ENCODE peak calls at places on chromosomes 16 and 17, in eight cellular contexts. A, V, K, R, Z, P, O and U are unnamed samples.
A peak's percentile ranks its signal among the peaks of the same experiment; 100 is the strongest.

GRCh38 chr17:64270885-64271284 is 7.8 kb upstream of the TEX2 start:
- DNase-seq in Z (no peak), R (no peak), O (no peak), K (no peak), V (no peak), P (no peak), A (no peak), U (no peak)

GRCh38 chr17:46043606-46044005 is 44.6 kb downstream of the STH start:
- DNase-seq in K (no peak), P (no peak), V (no peak), R (no peak), Z (no peak), A (no peak), O (no peak), U (no peak)

GRCh38 chr16:28561557-28562187 is 8.0 kb downstream of the SGF29 start:
- DNase-seq in V (no peak), O (no peak), Z (no peak), A (no peak), P (no peak), R (no peak), K (no peak), U (no peak)

GRCh38 chr16:75131081-75131480 is 14.5 kb upstream of the LDHD start:
- DNase-seq in V (no peak), K (no peak), P (no peak), R (no peak), Z (no peak), A (no peak), O (no peak), U (no peak)

GRCh38 chr17:64056269-64057005 is 36.0 kb upstream of the ICAM2 start:
- DNase-seq in Z (no peak), V (no peak), R (peak; percentile 54), A (no peak), O (no peak), P (peak; percentile 27), K (no peak), U (no peak)

GRCh38 chr16:92431-93339 is 14.7 kb downstream of the MPG start:
- DNase-seq in A (no peak), O (no peak), V (no peak), R (no peak), Z (no peak), K (no peak), P (no peak), U (no peak)

GRCh38 chr16:55663770-55664677 is 8.2 kb downstream of the SLC6A2 start:
- DNase-seq in A (no peak), O (no peak), P (no peak), R (no peak), K (no peak), Z (no peak), V (no peak), U (no peak)

GRCh38 chr17:15364615-15365014 is 23.2 kb upstream of the TEKT3 start:
- DNase-seq in K (no peak), P (no peak), R (no peak), Z (peak; percentile 66), V (no peak), O (no peak), A (peak; percentile 10), U (no peak)

GRCh38 chr17:18981642-18982424 is 22.7 kb downstream of the FAM83G start:
- DNase-seq in O (no peak), R (no peak), V (no peak), Z (no peak), A (peak; percentile 67), P (peak; percentile 92), K (no peak), U (no peak)

DNA sequence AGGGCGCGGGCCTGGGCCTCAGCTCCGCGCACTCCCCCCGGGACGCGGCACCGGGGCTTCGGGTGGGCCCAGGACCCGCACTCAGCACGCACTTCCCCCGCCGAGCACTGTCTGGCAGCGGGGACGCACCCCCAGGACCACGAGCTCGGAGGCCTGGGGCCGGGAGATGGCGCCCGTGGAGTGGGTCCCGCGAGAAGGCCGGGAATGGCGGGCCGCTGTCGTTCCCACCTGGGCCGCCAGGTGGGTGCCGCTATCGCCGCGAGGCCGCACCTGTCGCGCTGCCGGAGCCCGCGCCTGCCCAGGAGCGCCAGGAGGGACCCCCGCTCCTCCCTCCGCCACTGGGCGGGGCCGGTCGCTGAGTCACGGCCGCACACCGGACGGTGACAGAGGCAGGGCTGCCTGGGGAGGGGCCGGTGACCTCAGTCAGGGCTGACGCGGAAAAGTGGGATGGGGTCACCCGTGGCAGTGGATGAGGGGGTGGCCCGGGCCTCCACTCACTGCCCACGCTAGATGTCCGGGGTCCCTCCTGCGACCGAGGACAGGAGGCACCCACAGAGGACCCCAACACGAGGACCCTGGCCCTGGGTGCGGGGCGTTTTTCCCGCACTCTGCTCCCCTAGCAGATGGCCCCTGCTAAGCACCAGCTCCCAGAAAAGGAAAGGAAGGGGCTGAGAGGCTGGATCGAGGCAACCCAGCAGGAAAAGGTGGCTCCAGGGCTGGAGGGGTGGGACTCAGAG is 6.9 kb upstream of the ACTG1 start:
- DNase-seq in V (no peak), R (peak; percentile 69), K (no peak), P (peak; percentile 87), A (no peak), Z (no peak), O (no peak), U (peak; percentile 56)
- TF ChIP-seq CTCF in V (peak; percentile 35), R (peak; percentile 51), K (no peak), P (peak; percentile 66), A (peak; percentile 16), Z (peak; percentile 62), O (peak; percentile 67), U (peak; percentile 37)

GRCh38 chr16:86575754-86576557 is 2.4 kb upstream of the FOXL1 start:
- DNase-seq in K (peak; percentile 88), R (peak; percentile 89), O (peak; percentile 83), P (peak; percentile 60), V (peak; percentile 84), A (peak; percentile 97), Z (peak; percentile 83), U (peak; percentile 94)
- TF ChIP-seq CTCF in K (peak; percentile 80), R (peak; percentile 68), O (peak; percentile 71), P (peak; percentile 36), V (peak; percentile 49), A (peak; percentile 83), Z (peak; percentile 72), U (peak; percentile 45)

DNA sequence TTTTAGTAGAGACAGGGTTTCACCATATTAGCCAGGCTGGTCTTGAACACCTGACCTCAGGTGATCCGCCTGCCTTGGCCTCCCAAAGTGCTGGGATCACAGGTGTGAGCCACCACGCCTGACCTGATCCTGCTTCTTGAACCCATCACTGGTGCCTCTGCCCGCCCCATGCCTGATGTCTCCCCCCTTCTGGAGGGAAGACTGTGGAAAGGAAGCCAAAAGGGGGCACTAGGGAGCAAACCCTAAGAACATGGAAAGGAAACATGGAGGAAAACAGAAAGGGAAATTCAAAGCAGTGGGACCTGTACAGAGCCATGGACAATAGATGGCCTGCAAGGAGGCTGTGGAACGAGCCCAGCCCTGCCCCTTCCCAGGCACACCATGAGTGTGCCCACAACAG is 31.1 kb upstream of the FASN start:
- DNase-seq in V (no peak), R (no peak), O (no peak), A (no peak), P (no peak), K (no peak), Z (no peak), U (no peak)
- TF ChIP-seq CTCF in V (no peak), R (peak; percentile 25), O (no peak), A (peak; percentile 35), P (no peak), K (peak; percentile 32), Z (no peak), U (no peak)

GRCh38 chr17:47735139-47735464 is 2.1 kb downstream of the TBX21 start:
- DNase-seq in Z (no peak), P (no peak), A (no peak), O (no peak), K (no peak), V (no peak), R (no peak), U (no peak)

GRCh38 chr17:47732399-47733046 is 513 bp upstream of the TBX21 start:
- DNase-seq in K (no peak), A (no peak), O (no peak), V (no peak), R (no peak), Z (no peak), P (no peak), U (no peak)

GRCh38 chr17:47731396-47731795 is 1.6 kb upstream of the TBX21 start:
- DNase-seq in O (no peak), P (no peak), A (no peak), R (no peak), V (no peak), K (no peak), Z (no peak), U (no peak)

GRCh38 chr17:47733414-47734288 is 615 bp downstream of the TBX21 start:
- DNase-seq in O (no peak), Z (no peak), K (no peak), P (no peak), R (no peak), V (no peak), A (no peak), U (no peak)

DNA sequence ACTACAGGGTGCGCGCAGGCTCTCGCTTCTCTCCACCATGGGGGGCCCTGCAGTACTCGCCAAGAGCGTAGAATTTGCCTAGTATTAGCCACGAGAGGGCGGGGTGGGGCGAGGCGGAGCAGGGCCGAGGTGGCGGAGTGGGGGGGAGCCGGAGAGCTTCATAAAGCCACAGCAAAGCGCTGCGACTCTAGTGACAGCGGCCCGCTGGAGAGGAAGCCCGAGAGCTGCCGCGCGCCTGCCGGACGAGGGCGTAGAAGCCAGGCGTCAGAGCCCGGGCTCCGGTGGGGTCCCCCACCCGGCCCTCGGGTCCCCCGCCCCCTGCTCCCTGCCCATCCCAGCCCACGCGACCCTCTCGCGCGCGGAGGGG is at the start of gene TBX21:
- DNase-seq in R (peak; percentile 78), Z (no peak), V (peak; percentile 55), K (no peak), A (peak; percentile 14), P (peak; percentile 87), O (peak; percentile 77), U (peak; percentile 89)
- TF ChIP-seq CTCF in R (peak; percentile 33), Z (peak; percentile 46), V (no peak), K (peak; percentile 28), A (peak; percentile 29), P (no peak), O (peak; percentile 43), U (peak; percentile 28)

DNA sequence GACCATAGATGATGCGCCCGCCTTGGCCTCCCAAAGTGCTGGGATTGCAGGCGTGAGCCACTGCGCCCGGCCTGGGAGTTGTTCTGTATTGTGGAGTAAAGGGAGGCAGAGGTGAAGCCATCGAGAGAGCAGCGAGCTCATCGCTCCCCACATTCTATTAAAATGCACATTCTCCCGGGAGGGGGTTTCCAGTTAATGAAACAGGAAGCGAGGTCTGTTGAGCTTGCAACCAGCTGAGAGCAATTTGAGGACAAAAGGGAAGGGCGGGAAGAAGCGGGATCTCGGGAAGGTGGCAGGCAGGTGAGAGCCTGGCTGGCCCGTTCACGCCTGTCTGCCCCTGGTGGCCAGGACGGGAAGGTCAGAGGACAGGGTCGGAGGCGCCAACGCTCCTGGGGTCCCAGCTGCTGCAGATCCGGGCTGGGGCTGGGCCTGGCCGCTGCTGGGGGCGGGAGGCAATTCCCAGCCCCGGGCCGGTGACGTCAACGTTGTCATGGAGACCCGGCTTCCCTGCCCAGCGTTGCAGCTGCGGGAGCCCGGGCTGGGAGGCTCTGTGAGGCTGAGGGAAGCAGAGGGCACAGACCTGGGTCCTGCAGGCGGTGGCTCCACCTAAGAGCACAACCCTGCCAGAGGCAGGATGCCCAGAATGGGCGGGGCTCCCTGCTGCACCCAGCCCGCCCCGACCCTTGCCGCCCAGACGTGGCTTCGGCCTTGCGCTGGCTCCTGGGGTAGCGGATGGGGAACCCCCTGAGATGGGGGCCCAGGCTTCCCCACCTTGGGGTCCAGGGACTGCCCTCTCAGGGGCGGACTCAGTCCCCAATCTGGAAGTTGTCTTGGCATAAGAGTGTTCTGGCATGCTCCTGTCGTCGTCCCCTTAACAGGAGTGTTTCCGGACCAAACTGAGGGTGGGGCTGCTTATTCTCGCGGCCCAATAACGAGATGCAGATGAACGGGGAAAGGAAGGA is 48.7 kb upstream of the PLCG2 start:
- DNase-seq in O (peak; percentile 85), R (peak; percentile 99), K (peak; percentile 55), A (peak; percentile 89), Z (peak; percentile 87), P (peak; percentile 87), V (peak; percentile 91), U (peak; percentile 98)
- TF ChIP-seq CTCF in O (peak; percentile 81), R (peak; percentile 77), K (peak; percentile 63), A (peak; percentile 55), Z (peak; percentile 63), P (peak; percentile 68), V (peak; percentile 54), U (peak; percentile 68)